ENCODE peak calls at places on chromosomes 16 and 17, in four cellular contexts. U is aorta; P is HCT116; F is activated T-helper 17 cell treated with anti-CD3 and anti-CD28 coated beads, Interleukin-2, amount 50 U/mL, for 72 hours. J is an unnamed sample.

GRCh38 chr16:3909791-3910583 is 29.5 kb upstream of the CREBBP start:
- ATAC-seq in U (no peak), P (no peak), F (no peak), J (no peak)

GRCh38 chr16:81263470-81264200 is 25.1 kb downstream of the BCO1 start:
- ATAC-seq in U (no peak), P (no peak), F (no peak), J (peak)

GRCh38 chr17:75010683-75011406 is 1.6 kb upstream of the MRPL58 start:
- ATAC-seq in U (no peak), P (no peak), F (peak), J (peak)

GRCh38 chr17:37089998-37090397 is 141.2 kb downstream of the AATF start:
- ATAC-seq in U (no peak), P (no peak), F (peak), J (no peak)

GRCh38 chr17:50841277-50841948 is 6.0 kb downstream of the WFIKKN2 start:
- ATAC-seq in U (no peak), P (peak), F (peak), J (peak)

GRCh38 chr17:77436058-77436442 is 295.3 kb downstream of the SEC14L1 start:
- ATAC-seq in U (no peak), P (no peak), F (no peak), J (peak)

GRCh38 chr17:30336369-30337171 is 2.7 kb upstream of the TMIGD1 start:
- ATAC-seq in U (no peak), P (peak), F (no peak), J (peak)

GRCh38 chr17:62808576-62808970 is 459 bp upstream of the MARCHF10 start:
- ATAC-seq in U (no peak), P (no peak), F (no peak), J (no peak)

GRCh38 chr16:11542069-11542775 is 44.5 kb downstream of the LITAF start:
- ATAC-seq in U (no peak), P (no peak), F (no peak), J (no peak)

GRCh38 chr17:67243284-67243683 is 1.7 kb downstream of the HELZ start:
- ATAC-seq in U (no peak), P (no peak), F (no peak), J (no peak)

GRCh38 chr16:55272787-55273186 is 51.2 kb upstream of the IRX6 start:
- ATAC-seq in U (no peak), P (no peak), F (no peak), J (no peak)

GRCh38 chr16:69073181-69073669 is 32.2 kb upstream of the HAS3 start:
- ATAC-seq in U (no peak), P (peak), F (no peak), J (peak)

GRCh38 chr16:70703835-70704381 is 18.1 kb upstream of the MTSS2 start:
- ATAC-seq in U (no peak), P (no peak), F (no peak), J (no peak)

GRCh38 chr17:28018439-28019070 is 23.9 kb upstream of the NLK start:
- ATAC-seq in U (no peak), P (no peak), F (no peak), J (no peak)

GRCh38 chr17:54745862-54746261 is 154.8 kb upstream of the TOM1L1 start:
- ATAC-seq in U (no peak), P (no peak), F (no peak), J (no peak)

GRCh38 chr17:65078441-65079160 is 22.1 kb upstream of the GNA13 start:
- ATAC-seq in U (peak), P (no peak), F (no peak), J (peak)

GRCh38 chr16:698911-699671 is 6.5 kb downstream of the FBXL16 start:
- ATAC-seq in U (no peak), P (no peak), F (no peak), J (no peak)

GRCh38 chr16:1474471-1474795 is 395 bp downstream of the CLCN7 start:
- ATAC-seq in U (peak), P (no peak), F (no peak), J (no peak)

GRCh38 chr16:56625943-56626654 is 518 bp downstream of the MT1E start:
- ATAC-seq in U (peak), P (peak), F (peak), J (peak)

GRCh38 chr17:77409282-77410161 is 268.8 kb downstream of the SEC14L1 start:
- ATAC-seq in U (peak), P (peak), F (no peak), J (no peak)

GRCh38 chr17:74779948-74780400 is 3.8 kb upstream of the NAT9 start:
- ATAC-seq in U (no peak), P (no peak), F (peak), J (no peak)

GRCh38 chr17:80264048-80264792 is 3.6 kb downstream of the RNF213 start:
- ATAC-seq in U (no peak), P (no peak), F (no peak), J (no peak)

GRCh38 chr17:8532021-8532420 is 96.3 kb downstream of the NDEL1 start:
- ATAC-seq in U (peak), P (no peak), F (no peak), J (no peak)

GRCh38 chr17:44794699-44795413 is 35.2 kb downstream of the GJC1 start:
- ATAC-seq in U (peak), P (peak), F (peak), J (peak)

GRCh38 chr16:54651851-54652770 is 278.6 kb upstream of the IRX5 start:
- ATAC-seq in U (no peak), P (no peak), F (no peak), J (no peak)

GRCh38 chr17:78528541-78528940 is 48.7 kb downstream of the DNAH17 start:
- ATAC-seq in U (no peak), P (no peak), F (no peak), J (no peak)